ENCODE peak calls at places on chromosome 11, in six cellular contexts. T is transverse colon, F is NCI-H510A treated with DMSO at 0.1 percent for 48 hours, A is NCI-H460, C is A549, K is caudate nucleus. Q is an unnamed sample.

GRCh38 chr11:61514050-61514917 is 5.7 kb downstream of the LRRC10B start:
- DNase-seq in T (no peak), F (peak), A (no peak), C (no peak), K (no peak), Q (no peak)

GRCh38 chr11:92246637-92247036 is 22.0 kb downstream of the FAT3 start:
- DNase-seq in T (no peak), F (peak), A (no peak), C (peak), K (no peak), Q (no peak)

GRCh38 chr11:2531987-2532703 is 87.3 kb downstream of the KCNQ1 start:
- DNase-seq in T (peak), F (no peak), A (no peak), C (no peak), K (no peak), Q (no peak)

GRCh38 chr11:131295986-131296385 is 74.4 kb upstream of the NTM start:
- DNase-seq in T (no peak), F (no peak), A (no peak), C (no peak), K (no peak), Q (no peak)

GRCh38 chr11:57800444-57801184 is 39.0 kb downstream of the CTNND1 start:
- DNase-seq in T (no peak), F (peak), A (peak), C (peak), K (no peak), Q (peak)

GRCh38 chr11:75627879-75628668 is 40.8 kb downstream of the MAP6 start:
- DNase-seq in T (no peak), F (no peak), A (no peak), C (no peak), K (no peak), Q (no peak)

GRCh38 chr11:65516135-65516968 is 8.5 kb upstream of the SCYL1 start:
- DNase-seq in T (no peak), F (no peak), A (no peak), C (no peak), K (no peak), Q (no peak)

GRCh38 chr11:69423181-69423580 is 58.3 kb upstream of the LINC01488 start:
- DNase-seq in T (no peak), F (no peak), A (no peak), C (no peak), K (no peak), Q (no peak)

GRCh38 chr11:10933455-10934292 is 75.8 kb upstream of the ZBED5 start:
- DNase-seq in T (peak), F (peak), A (peak), C (peak), K (peak), Q (peak)

Q was measured in activated naive CD4-positive, alpha-beta T cell treated with anti-CD3 and anti-CD28 coated beads for 36 hours.